ENCODE peak calls at places on chromosomes 16 and 17, in four cellular contexts. One of them, this sample, is unnamed.

GRCh38 chr16:87581867-87582220 is 20.5 kb upstream of the JPH3 start:
- DNase-seq in choroid plexus epithelial cell: peak
- DNase-seq in activated naive CD4-positive, alpha-beta T cell treated with anti-CD3 and anti-CD28 coated beads, Interleukin-2, amount 50 U/mL, for 16 hours: no peak
- DNase-seq in NCI-H2029: no peak
- DNase-seq in this sample: no peak

GRCh38 chr17:5118219-5118618 is 2.4 kb downstream of the USP6 start:
- DNase-seq in activated naive CD4-positive, alpha-beta T cell treated with anti-CD3 and anti-CD28 coated beads, Interleukin-2, amount 50 U/mL, for 16 hours: no peak
- DNase-seq in NCI-H2029: no peak
- DNase-seq in choroid plexus epithelial cell: no peak
- DNase-seq in this sample: no peak

GRCh38 chr16:1863681-1864460 is 8.1 kb downstream of the MEIOB start:
- DNase-seq in NCI-H2029: peak
- DNase-seq in choroid plexus epithelial cell: peak
- DNase-seq in activated naive CD4-positive, alpha-beta T cell treated with anti-CD3 and anti-CD28 coated beads, Interleukin-2, amount 50 U/mL, for 16 hours: no peak
- DNase-seq in this sample: no peak

GRCh38 chr17:6510321-6511023 is 45.9 kb downstream of the PITPNM3 start:
- DNase-seq in choroid plexus epithelial cell: no peak
- DNase-seq in NCI-H2029: no peak
- DNase-seq in activated naive CD4-positive, alpha-beta T cell treated with anti-CD3 and anti-CD28 coated beads, Interleukin-2, amount 50 U/mL, for 16 hours: no peak
- DNase-seq in this sample: no peak

GRCh38 chr16:525520-526180 is 1.9 kb upstream of the CAPN15 start:
- DNase-seq in NCI-H2029: peak
- DNase-seq in choroid plexus epithelial cell: peak
- DNase-seq in activated naive CD4-positive, alpha-beta T cell treated with anti-CD3 and anti-CD28 coated beads, Interleukin-2, amount 50 U/mL, for 16 hours: peak
- DNase-seq in this sample: no peak

GRCh38 chr17:303161-303560 is 49.4 kb downstream of the RPH3AL start:
- DNase-seq in activated naive CD4-positive, alpha-beta T cell treated with anti-CD3 and anti-CD28 coated beads, Interleukin-2, amount 50 U/mL, for 16 hours: no peak
- DNase-seq in choroid plexus epithelial cell: no peak
- DNase-seq in NCI-H2029: no peak
- DNase-seq in this sample: no peak

GRCh38 chr16:85582177-85582888 is 30.8 kb upstream of the GSE1 start:
- DNase-seq in NCI-H2029: no peak
- DNase-seq in choroid plexus epithelial cell: no peak
- DNase-seq in activated naive CD4-positive, alpha-beta T cell treated with anti-CD3 and anti-CD28 coated beads, Interleukin-2, amount 50 U/mL, for 16 hours: no peak
- DNase-seq in this sample: no peak

GRCh38 chr16:12091569-12092346 is 115.2 kb downstream of the SNX29 start:
- DNase-seq in choroid plexus epithelial cell: no peak
- DNase-seq in activated naive CD4-positive, alpha-beta T cell treated with anti-CD3 and anti-CD28 coated beads, Interleukin-2, amount 50 U/mL, for 16 hours: peak
- DNase-seq in NCI-H2029: no peak
- DNase-seq in this sample: no peak

GRCh38 chr16:85062728-85063336 is 35.2 kb downstream of the KIAA0513 start:
- DNase-seq in choroid plexus epithelial cell: no peak
- DNase-seq in activated naive CD4-positive, alpha-beta T cell treated with anti-CD3 and anti-CD28 coated beads, Interleukin-2, amount 50 U/mL, for 16 hours: no peak
- DNase-seq in NCI-H2029: no peak
- DNase-seq in this sample: no peak

GRCh38 chr16:50666658-50667496 is 14.2 kb downstream of the SNX20 start:
- DNase-seq in activated naive CD4-positive, alpha-beta T cell treated with anti-CD3 and anti-CD28 coated beads, Interleukin-2, amount 50 U/mL, for 16 hours: peak
- DNase-seq in NCI-H2029: no peak
- DNase-seq in choroid plexus epithelial cell: no peak
- DNase-seq in this sample: no peak

GRCh38 chr16:72198021-72198420 is 26.1 kb upstream of the PMFBP1 start:
- DNase-seq in choroid plexus epithelial cell: peak
- DNase-seq in activated naive CD4-positive, alpha-beta T cell treated with anti-CD3 and anti-CD28 coated beads, Interleukin-2, amount 50 U/mL, for 16 hours: no peak
- DNase-seq in NCI-H2029: no peak
- DNase-seq in this sample: peak

GRCh38 chr17:79414063-79414462 is 196.8 kb downstream of the RBFOX3 start:
- DNase-seq in choroid plexus epithelial cell: no peak
- DNase-seq in activated naive CD4-positive, alpha-beta T cell treated with anti-CD3 and anti-CD28 coated beads, Interleukin-2, amount 50 U/mL, for 16 hours: no peak
- DNase-seq in NCI-H2029: peak
- DNase-seq in this sample: no peak

GRCh38 chr17:5706835-5707234 is 122.5 kb upstream of the NLRP1 start:
- DNase-seq in choroid plexus epithelial cell: peak
- DNase-seq in NCI-H2029: peak
- DNase-seq in activated naive CD4-positive, alpha-beta T cell treated with anti-CD3 and anti-CD28 coated beads, Interleukin-2, amount 50 U/mL, for 16 hours: peak
- DNase-seq in this sample: peak

GRCh38 chr17:76527430-76528111 is 9.9 kb downstream of the CYGB start:
- DNase-seq in NCI-H2029: no peak
- DNase-seq in activated naive CD4-positive, alpha-beta T cell treated with anti-CD3 and anti-CD28 coated beads, Interleukin-2, amount 50 U/mL, for 16 hours: peak
- DNase-seq in choroid plexus epithelial cell: peak
- DNase-seq in this sample: no peak

GRCh38 chr17:30271102-30271501 is 20.6 kb downstream of the BLMH start:
- DNase-seq in activated naive CD4-positive, alpha-beta T cell treated with anti-CD3 and anti-CD28 coated beads, Interleukin-2, amount 50 U/mL, for 16 hours: no peak
- DNase-seq in choroid plexus epithelial cell: peak
- DNase-seq in NCI-H2029: no peak
- DNase-seq in this sample: no peak

GRCh38 chr16:8806272-8806983 is 8.8 kb downstream of the PMM2 start:
- DNase-seq in activated naive CD4-positive, alpha-beta T cell treated with anti-CD3 and anti-CD28 coated beads, Interleukin-2, amount 50 U/mL, for 16 hours: no peak
- DNase-seq in NCI-H2029: no peak
- DNase-seq in choroid plexus epithelial cell: no peak
- DNase-seq in this sample: no peak

GRCh38 chr17:82020874-82021727 is 1.6 kb downstream of the CENPX start:
- DNase-seq in activated naive CD4-positive, alpha-beta T cell treated with anti-CD3 and anti-CD28 coated beads, Interleukin-2, amount 50 U/mL, for 16 hours: peak
- DNase-seq in choroid plexus epithelial cell: peak
- DNase-seq in NCI-H2029: peak
- DNase-seq in this sample: peak

GRCh38 chr17:47205419-47205963 is 3.7 kb upstream of the MYL4 start:
- DNase-seq in activated naive CD4-positive, alpha-beta T cell treated with anti-CD3 and anti-CD28 coated beads, Interleukin-2, amount 50 U/mL, for 16 hours: peak
- DNase-seq in NCI-H2029: peak
- DNase-seq in choroid plexus epithelial cell: peak
- DNase-seq in this sample: peak

GRCh38 chr17:71883845-71884244 is 237.0 kb upstream of the SOX9 start:
- DNase-seq in choroid plexus epithelial cell: no peak
- DNase-seq in activated naive CD4-positive, alpha-beta T cell treated with anti-CD3 and anti-CD28 coated beads, Interleukin-2, amount 50 U/mL, for 16 hours: no peak
- DNase-seq in NCI-H2029: no peak
- DNase-seq in this sample: no peak

GRCh38 chr17:35536664-35537160 is 766 bp downstream of the SLFN12L start:
- DNase-seq in choroid plexus epithelial cell: no peak
- DNase-seq in NCI-H2029: no peak
- DNase-seq in activated naive CD4-positive, alpha-beta T cell treated with anti-CD3 and anti-CD28 coated beads, Interleukin-2, amount 50 U/mL, for 16 hours: peak
- DNase-seq in this sample: no peak

GRCh38 chr17:20291853-20292252 is 175.5 kb downstream of the LGALS9B start:
- DNase-seq in activated naive CD4-positive, alpha-beta T cell treated with anti-CD3 and anti-CD28 coated beads, Interleukin-2, amount 50 U/mL, for 16 hours: no peak
- DNase-seq in choroid plexus epithelial cell: no peak
- DNase-seq in NCI-H2029: no peak
- DNase-seq in this sample: no peak

GRCh38 chr16:3771513-3771912 is 54.2 kb upstream of the TRAP1 start:
- DNase-seq in activated naive CD4-positive, alpha-beta T cell treated with anti-CD3 and anti-CD28 coated beads, Interleukin-2, amount 50 U/mL, for 16 hours: no peak
- DNase-seq in choroid plexus epithelial cell: no peak
- DNase-seq in NCI-H2029: no peak
- DNase-seq in this sample: no peak